ENCODE peak calls at places on chromosomes 12 and 14, in seven cellular contexts. D is H1, C is HepG2, G is HCT116, T is K562, L is SK-N-SH, Z is GM12878. K is an unnamed sample.

GRCh38 chr12:52139579-52140062 is 52.2 kb downstream of the KRT80 start:
- DNase-seq in D (peak), C (no peak), G (no peak), T (peak), L (peak), Z (no peak), K (peak)

GRCh38 chr14:95774265-95775160 is 60.6 kb upstream of the TCL1A start:
- DNase-seq in D (peak), C (peak), G (peak), T (peak), L (peak), Z (peak), K (peak)

GRCh38 chr14:31341280-31341679 is 79.1 kb downstream of the HEATR5A start:
- DNase-seq in D (no peak), C (no peak), G (no peak), T (no peak), L (no peak), Z (no peak), K (no peak)

GRCh38 chr14:95318870-95319311 is 817 bp downstream of the CLMN start:
- DNase-seq in D (no peak), C (no peak), G (no peak), T (peak), L (no peak), Z (no peak), K (no peak)

GRCh38 chr12:124148481-124148880 is 146.4 kb upstream of the RFLNA start:
- DNase-seq in D (no peak), C (no peak), G (no peak), T (no peak), L (no peak), Z (no peak), K (no peak)

GRCh38 chr14:94367896-94368590 is 20.4 kb downstream of the SERPINA1 start:
- DNase-seq in D (no peak), C (no peak), G (no peak), T (no peak), L (no peak), Z (no peak), K (no peak)

GRCh38 chr14:26905219-26905618 is 307.4 kb upstream of the NOVA1 start:
- DNase-seq in D (no peak), C (no peak), G (no peak), T (no peak), L (no peak), Z (no peak), K (peak)

GRCh38 chr12:124605150-124605549 is 37.7 kb upstream of the NCOR2 start:
- DNase-seq in D (no peak), C (no peak), G (no peak), T (peak), L (no peak), Z (no peak), K (no peak)

GRCh38 chr12:46546634-46547273 is 174.2 kb upstream of the SLC38A2 start:
- DNase-seq in D (no peak), C (no peak), G (no peak), T (no peak), L (no peak), Z (peak), K (no peak)

GRCh38 chr12:48175613-48176416 is 7.6 kb upstream of the CCDC184 start:
- DNase-seq in D (no peak), C (no peak), G (no peak), T (no peak), L (no peak), Z (no peak), K (no peak)

GRCh38 chr12:24155042-24155441 is 205.6 kb upstream of the SOX5 start:
- DNase-seq in D (no peak), C (no peak), G (no peak), T (no peak), L (no peak), Z (no peak), K (no peak)

GRCh38 chr12:96501139-96501741 is 11.9 kb downstream of the CFAP54 start:
- DNase-seq in D (no peak), C (peak), G (peak), T (no peak), L (peak), Z (peak), K (no peak)

GRCh38 chr12:131060011-131060703 is 106.5 kb downstream of the ADGRD1 start:
- DNase-seq in D (no peak), C (no peak), G (no peak), T (no peak), L (no peak), Z (no peak), K (no peak)

GRCh38 chr12:12349711-12350665 is at the start of gene MANSC1:
- DNase-seq in D (peak), C (peak), G (no peak), T (peak), L (peak), Z (no peak), K (peak)

GRCh38 chr12:64706831-64707230 is 52.4 kb downstream of the GNS start:
- DNase-seq in D (no peak), C (no peak), G (no peak), T (no peak), L (no peak), Z (no peak), K (no peak)

GRCh38 chr12:11497995-11498394 is 102.6 kb upstream of the PRB2 start:
- DNase-seq in D (no peak), C (no peak), G (no peak), T (no peak), L (no peak), Z (peak), K (no peak)

GRCh38 chr14:94646481-94646880 is 34.3 kb downstream of the SERPINA3 start:
- DNase-seq in D (no peak), C (no peak), G (peak), T (no peak), L (no peak), Z (no peak), K (no peak)

GRCh38 chr14:105844810-105845724 is 318.7 kb downstream of the TMEM121 start:
- DNase-seq in D (no peak), C (no peak), G (no peak), T (no peak), L (no peak), Z (no peak), K (no peak)

GRCh38 chr14:21768875-21769257 is 95.2 kb upstream of the OR4E1 start:
- DNase-seq in D (no peak), C (no peak), G (no peak), T (no peak), L (no peak), Z (no peak), K (no peak)

GRCh38 chr12:66693901-66694513 is 15.1 kb upstream of the GRIP1 start:
- DNase-seq in D (no peak), C (peak), G (peak), T (peak), L (peak), Z (peak), K (peak)

GRCh38 chr12:90004319-90005074 is 295.9 kb upstream of the ATP2B1 start:
- DNase-seq in D (no peak), C (no peak), G (no peak), T (no peak), L (no peak), Z (peak), K (no peak)

GRCh38 chr12:49868952-49869815 is 26.3 kb upstream of the BCDIN3D start:
- DNase-seq in D (peak), C (peak), G (no peak), T (peak), L (peak), Z (no peak), K (no peak)

GRCh38 chr12:80195143-80195726 is 95.9 kb downstream of the OTOGL start:
- DNase-seq in D (no peak), C (peak), G (peak), T (no peak), L (peak), Z (no peak), K (peak)

GRCh38 chr14:33210304-33210703 is 271.6 kb downstream of the NPAS3 start:
- DNase-seq in D (peak), C (no peak), G (no peak), T (peak), L (no peak), Z (no peak), K (peak)

GRCh38 chr14:25042362-25043299 is 7.3 kb downstream of the STXBP6 start:
- DNase-seq in D (no peak), C (peak), G (no peak), T (peak), L (no peak), Z (no peak), K (peak)

GRCh38 chr12:117202556-117202955 is 12.3 kb upstream of the FBXO21 start:
- DNase-seq in D (no peak), C (no peak), G (no peak), T (no peak), L (no peak), Z (no peak), K (no peak)

GRCh38 chr14:54085137-54085810 is 128.6 kb upstream of the BMP4 start:
- DNase-seq in D (no peak), C (peak), G (no peak), T (no peak), L (no peak), Z (no peak), K (no peak)

GRCh38 chr12:107612508-107612907 is 73.1 kb upstream of the PWP1 start:
- DNase-seq in D (no peak), C (no peak), G (no peak), T (no peak), L (no peak), Z (no peak), K (no peak)

GRCh38 chr14:64117671-64118402 is 176.3 kb downstream of the ESR2 start:
- DNase-seq in D (no peak), C (no peak), G (no peak), T (no peak), L (no peak), Z (no peak), K (peak)

GRCh38 chr12:124852329-124852831 is 11.3 kb downstream of the SCARB1 start:
- DNase-seq in D (no peak), C (peak), G (no peak), T (no peak), L (no peak), Z (no peak), K (no peak)

GRCh38 chr12:50550530-50551223 is 45.9 kb downstream of the DIP2B start:
- DNase-seq in D (no peak), C (no peak), G (no peak), T (peak), L (no peak), Z (no peak), K (no peak)

GRCh38 chr12:109670647-109671046 is 43.0 kb upstream of the FAM222A start:
- DNase-seq in D (no peak), C (no peak), G (no peak), T (peak), L (peak), Z (no peak), K (no peak)
- TF ChIP-seq JUND in D (no peak), C (no peak), G (no peak), T (no peak), L (no peak), Z (no peak), K (no peak)

DNA sequence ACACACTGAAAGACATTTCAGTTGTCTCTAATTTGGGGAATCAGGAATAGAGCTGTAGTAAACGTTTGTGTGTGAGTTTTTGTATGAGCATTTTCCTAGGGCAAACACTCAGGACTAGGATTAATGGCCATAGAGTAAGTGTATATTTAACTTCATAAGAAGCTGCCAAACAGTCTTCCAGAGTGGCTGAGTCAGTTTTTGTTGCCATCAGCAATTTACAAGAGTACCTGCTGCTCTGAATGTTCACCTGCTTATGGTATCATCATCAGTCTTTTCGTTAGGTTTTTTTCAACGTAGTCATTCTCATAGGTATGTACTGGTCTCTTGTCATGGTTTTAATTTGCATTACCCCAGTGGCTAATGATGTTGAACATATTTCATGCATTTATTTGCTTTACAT is 30.6 kb upstream of the TRHDE start:
- DNase-seq in D (no peak), C (no peak), G (no peak), T (no peak), L (no peak), Z (no peak), K (peak)
- TF ChIP-seq JUND in D (no peak), C (no peak), G (no peak), T (no peak), L (no peak), Z (no peak), K (no peak)

GRCh38 chr12:20122274-20122673 is 246.1 kb upstream of the PDE3A start:
- DNase-seq in D (no peak), C (no peak), G (no peak), T (no peak), L (no peak), Z (no peak), K (no peak)

GRCh38 chr12:20128926-20129325 is 239.4 kb upstream of the PDE3A start:
- DNase-seq in D (no peak), C (no peak), G (no peak), T (no peak), L (no peak), Z (no peak), K (no peak)

GRCh38 chr12:20125259-20125919 is 242.9 kb upstream of the PDE3A start:
- DNase-seq in D (no peak), C (no peak), G (no peak), T (no peak), L (no peak), Z (no peak), K (no peak)

GRCh38 chr12:20123465-20123864 is 244.9 kb upstream of the PDE3A start:
- DNase-seq in D (no peak), C (peak), G (no peak), T (no peak), L (no peak), Z (no peak), K (no peak)

GRCh38 chr12:20127401-20127800 is 240.9 kb upstream of the PDE3A start:
- DNase-seq in D (no peak), C (no peak), G (no peak), T (no peak), L (no peak), Z (no peak), K (no peak)
- TF ChIP-seq JUND in D (no peak), C (no peak), G (no peak), T (no peak), L (no peak), Z (no peak), K (no peak)

GRCh38 chr12:45478931-45479330 is 250.6 kb upstream of the ARID2 start:
- DNase-seq in D (no peak), C (no peak), G (no peak), T (no peak), L (no peak), Z (no peak), K (no peak)

GRCh38 chr12:45469902-45470301 is 254.0 kb downstream of the ANO6 start:
- DNase-seq in D (no peak), C (no peak), G (no peak), T (no peak), L (no peak), Z (no peak), K (no peak)

GRCh38 chr12:45473636-45474035 is 255.9 kb upstream of the ARID2 start:
- DNase-seq in D (no peak), C (no peak), G (no peak), T (no peak), L (no peak), Z (no peak), K (no peak)

GRCh38 chr12:45477526-45477925 is 252.0 kb upstream of the ARID2 start:
- DNase-seq in D (no peak), C (no peak), G (no peak), T (no peak), L (no peak), Z (no peak), K (no peak)

GRCh38 chr12:45475594-45475993 is 253.9 kb upstream of the ARID2 start:
- DNase-seq in D (no peak), C (no peak), G (no peak), T (no peak), L (no peak), Z (no peak), K (no peak)
- TF ChIP-seq JUND in D (no peak), C (no peak), G (no peak), T (no peak), L (no peak), Z (no peak), K (no peak)